ENCODE peak calls at places on chromosome 7, in seven cellular contexts. Y is Peyer's patch, U is PC-3, S is upper lobe of left lung, I is WERI-Rb-1, P is LNCaP clone FGC, B is MM.1S. K is an unnamed sample.

GRCh38 chr7:43758861-43759683 is 592 bp downstream of the BLVRA start:
- DNase-seq in Y (peak), I (peak), U (peak), S (peak), P (no peak), B (peak), K (peak)

GRCh38 chr7:11355571-11355970 is 381.9 kb downstream of the PHF14 start:
- DNase-seq in Y (no peak), B (no peak), I (no peak), U (no peak), S (no peak), P (no peak), K (no peak)

GRCh38 chr7:12884856-12885440 is 197.5 kb downstream of the ARL4A start:
- DNase-seq in S (no peak), Y (no peak), B (no peak), U (no peak), I (no peak), P (no peak), K (no peak)

GRCh38 chr7:147569514-147569913 is 1021.1 kb upstream of the C7orf33 start:
- DNase-seq in Y (no peak), U (peak), S (no peak), P (no peak), I (no peak), B (no peak), K (no peak)

GRCh38 chr7:121390109-121390508 is 6.0 kb downstream of the FAM3C start:
- DNase-seq in B (no peak), S (no peak), I (no peak), P (no peak), Y (no peak), U (no peak), K (no peak)

GRCh38 chr7:111090834-111091233 is at the start of gene LRRN3:
- DNase-seq in B (no peak), P (no peak), I (no peak), Y (no peak), U (no peak), S (peak), K (peak)

GRCh38 chr7:11193131-11193867 is 219.6 kb downstream of the PHF14 start:
- DNase-seq in I (no peak), Y (no peak), P (peak), B (no peak), S (peak), U (peak), K (no peak)

GRCh38 chr7:102985176-102985783 is 72.5 kb downstream of the LRRC17 start:
- DNase-seq in P (no peak), Y (no peak), B (no peak), S (no peak), U (no peak), I (no peak), K (no peak)

GRCh38 chr7:141456298-141456697 is 94.9 kb upstream of the AGK start:
- DNase-seq in S (no peak), Y (no peak), P (no peak), B (no peak), I (no peak), U (no peak), K (no peak)

GRCh38 chr7:55348502-55348901 is 16.6 kb upstream of the LANCL2 start:
- DNase-seq in U (peak), Y (no peak), S (no peak), P (peak), I (no peak), B (no peak), K (no peak)

GRCh38 chr7:40437936-40438634 is 303.3 kb downstream of the SUGCT start:
- DNase-seq in Y (no peak), B (no peak), P (no peak), U (no peak), I (no peak), S (no peak), K (no peak)

GRCh38 chr7:50221028-50221427 is 83.5 kb upstream of the IKZF1 start:
- DNase-seq in P (no peak), Y (no peak), B (no peak), S (peak), I (no peak), U (no peak), K (no peak)

GRCh38 chr7:93117327-93117726 is 452 bp downstream of the SAMD9 start:
- DNase-seq in I (no peak), S (no peak), U (no peak), P (no peak), B (no peak), Y (no peak), K (peak)

GRCh38 chr7:47757946-47758371 is 176.0 kb upstream of the TNS3 start:
- DNase-seq in P (no peak), U (no peak), Y (no peak), B (no peak), I (no peak), S (peak), K (peak)

GRCh38 chr7:134750083-134751062 is 29.1 kb upstream of the CALD1 start:
- DNase-seq in P (no peak), B (peak), U (peak), I (peak), Y (peak), S (peak), K (peak)

GRCh38 chr7:107506683-107507339 is 37.0 kb downstream of the GPR22 start:
- DNase-seq in I (no peak), U (peak), Y (peak), P (peak), S (peak), B (no peak), K (peak)

GRCh38 chr7:115728518-115728917 is 302.0 kb downstream of the TFEC start:
- DNase-seq in P (no peak), U (no peak), S (no peak), B (no peak), Y (no peak), I (peak), K (no peak)

GRCh38 chr7:21944616-21945373 is 904 bp downstream of the CDCA7L start:
- DNase-seq in P (peak), Y (peak), I (peak), B (peak), S (peak), U (peak), K (peak)

GRCh38 chr7:118183254-118183585 is 744 bp upstream of the LSM8 start:
- DNase-seq in P (no peak), U (no peak), Y (no peak), B (peak), I (no peak), S (no peak), K (no peak)

GRCh38 chr7:4790078-4790465 is 14.6 kb downstream of the AP5Z1 start:
- DNase-seq in S (no peak), I (no peak), P (no peak), Y (no peak), B (no peak), U (no peak), K (no peak)

DNA sequence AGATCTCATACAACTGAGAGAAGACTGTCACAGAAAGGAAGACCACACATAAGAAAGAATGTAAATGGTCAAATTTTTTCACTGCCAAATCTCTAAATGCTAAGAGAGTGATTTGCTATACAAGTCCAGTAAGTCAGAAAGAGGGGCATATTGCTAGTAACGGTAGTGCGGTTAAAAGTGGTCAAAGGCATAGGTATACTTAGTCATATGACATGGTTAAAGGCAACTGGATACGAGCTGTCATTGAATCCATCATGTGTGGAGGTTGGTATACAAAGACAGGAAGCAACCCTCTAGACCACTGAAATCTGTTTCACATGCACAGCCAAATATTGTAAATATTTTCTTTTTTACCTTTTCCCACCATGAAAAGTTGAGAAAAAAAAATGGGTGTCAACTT is 4.8 kb downstream of the INHBA start:
- DNase-seq in B (no peak), P (no peak), I (no peak), U (peak), Y (no peak), S (no peak), K (no peak)
- H3K4me3 ChIP-seq in B (no peak), P (no peak), I (no peak), U (peak), Y (no peak), S (no peak), K (no peak)

GRCh38 chr7:45578467-45578866 is 4.3 kb downstream of the ADCY1 start:
- DNase-seq in U (no peak), Y (no peak), B (no peak), P (no peak), S (no peak), I (no peak), K (no peak)
- H3K4me3 ChIP-seq in U (no peak), Y (no peak), B (no peak), P (no peak), S (no peak), I (no peak), K (no peak)

GRCh38 chr7:1533569-1534329 is 3.2 kb downstream of the MAFK start:
- DNase-seq in S (peak), I (no peak), Y (peak), U (peak), P (no peak), B (no peak), K (peak)
- H3K4me3 ChIP-seq in S (peak), I (no peak), Y (no peak), U (peak), P (peak), B (no peak), K (peak)

GRCh38 chr7:95550546-95550945 is 45.8 kb downstream of the PDK4 start:
- DNase-seq in U (no peak), S (no peak), B (no peak), Y (no peak), I (no peak), P (no peak), K (peak)
- H3K4me3 ChIP-seq in U (peak), S (peak), B (no peak), Y (no peak), I (no peak), P (peak), K (no peak)

DNA sequence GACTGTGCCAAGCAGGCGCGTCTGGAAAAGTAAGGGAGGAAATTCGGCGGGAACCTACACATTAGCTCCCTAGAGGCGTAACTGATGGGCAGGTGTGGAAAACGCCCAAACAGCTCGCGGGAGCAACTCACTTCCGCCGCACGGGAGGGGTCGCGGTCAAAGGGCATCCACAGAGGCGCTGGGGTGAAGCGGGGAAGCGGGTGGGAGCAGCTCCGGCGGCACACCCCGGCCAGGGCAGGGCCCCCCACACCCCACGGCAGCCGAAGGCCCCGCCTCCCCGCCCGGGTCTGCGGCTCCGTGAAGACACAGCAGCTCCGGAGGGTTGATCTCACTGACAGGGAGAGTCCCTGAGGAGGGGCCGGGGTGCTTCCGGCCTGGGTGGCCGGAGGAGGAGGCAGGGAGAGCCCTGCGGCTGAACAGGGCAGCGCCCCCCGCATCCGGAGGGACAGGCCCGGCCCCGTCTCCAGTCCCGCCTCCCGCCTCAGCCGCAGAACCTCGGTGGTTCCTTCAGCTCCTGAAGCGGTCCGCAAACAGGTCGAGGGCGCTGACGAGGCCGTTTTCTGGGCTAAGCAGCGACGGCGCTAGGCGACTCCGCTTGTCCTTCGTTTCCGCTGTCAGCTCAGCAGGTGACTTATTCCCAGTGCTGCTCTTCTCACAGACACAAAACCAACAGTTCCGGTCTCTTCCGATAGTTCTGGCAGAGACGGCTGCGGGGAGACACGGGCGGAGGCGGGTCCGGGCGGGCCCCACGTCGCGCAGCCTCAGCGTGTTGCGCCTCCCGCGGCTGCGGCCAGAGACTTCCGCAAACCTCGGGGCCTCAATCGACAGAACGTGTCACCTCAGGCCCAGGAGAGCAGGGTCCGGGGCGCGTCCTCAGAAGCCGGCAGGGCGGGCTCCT is 276.1 kb downstream of the DNAJB6 start:
- DNase-seq in I (no peak), P (no peak), B (no peak), Y (no peak), S (peak), U (peak), K (peak)
- H3K4me3 ChIP-seq in I (no peak), P (no peak), B (no peak), Y (peak), S (peak), U (peak), K (peak)